ENCODE peak calls at places on chromosomes 5 and 9, in five cellular contexts. W is H7, L is lower lobe of right lung, Y is mesothelial cell of epicardium, P is left ventricle myocardium superior. S is an unnamed sample.

GRCh38 chr9:127783111-127783621 is 2.7 kb upstream of the CDK9 start:
- DNase-seq in W (peak), L (peak), Y (no peak), P (peak), S (no peak)

GRCh38 chr5:42467981-42468524 is 44.8 kb downstream of the GHR start:
- DNase-seq in W (no peak), L (no peak), Y (no peak), P (no peak), S (no peak)

GRCh38 chr5:174177976-174178600 is 132.6 kb downstream of the NSG2 start:
- DNase-seq in W (no peak), L (no peak), Y (no peak), P (no peak), S (no peak)

GRCh38 chr9:846852-847251 is 5.4 kb downstream of the DMRT1 start:
- DNase-seq in W (peak), L (no peak), Y (no peak), P (no peak), S (no peak)

GRCh38 chr9:129176786-129177442 is 1.1 kb downstream of the IER5L start:
- DNase-seq in W (peak), L (peak), Y (no peak), P (peak), S (peak)

GRCh38 chr9:114093761-114094505 is 5.2 kb downstream of the KIF12 start:
- DNase-seq in W (no peak), L (no peak), Y (no peak), P (peak), S (no peak)

GRCh38 chr5:86427158-86427557 is 190.6 kb upstream of the COX7C start:
- DNase-seq in W (no peak), L (no peak), Y (no peak), P (no peak), S (no peak)

GRCh38 chr5:177477701-177478477 is 4.5 kb upstream of the DBN1 start:
- DNase-seq in W (no peak), L (no peak), Y (no peak), P (peak), S (no peak)

GRCh38 chr5:143434261-143435206 is 31.0 kb upstream of the NR3C1 start:
- DNase-seq in W (no peak), L (no peak), Y (no peak), P (no peak), S (peak)

GRCh38 chr5:139877129-139877597 is 81.6 kb downstream of the PSD2 start:
- DNase-seq in W (no peak), L (no peak), Y (no peak), P (no peak), S (no peak)